ENCODE peak calls at places on chromosomes 2 and 18, in ten cellular contexts. Q, T, F, X, A, W, P, I, J and R are unnamed samples.

GRCh38 chr2:112048236-112048592 is 6.9 kb upstream of the TMEM87B start:
- DNase-seq in A (no peak), T (no peak), J (no peak), I (no peak), P (no peak), W (no peak), X (no peak), Q (no peak), F (no peak), R (no peak)

GRCh38 chr2:219018286-219018685 is 23.0 kb downstream of the CFAP65 start:
- DNase-seq in X (no peak), J (no peak), T (no peak), Q (no peak), A (no peak), P (no peak), I (no peak), F (no peak), W (no peak), R (no peak)

GRCh38 chr2:240815761-240816583 is 4.0 kb downstream of the KIF1A start:
- DNase-seq in Q (no peak), X (no peak), W (no peak), F (no peak), A (no peak), J (no peak), I (no peak), T (peak; percentile 11), P (no peak), R (no peak)

GRCh38 chr18:3806656-3807055 is 356.7 kb downstream of the TGIF1 start:
- DNase-seq in A (no peak), P (no peak), I (no peak), X (no peak), T (no peak), J (no peak), W (no peak), F (no peak), Q (no peak), R (no peak)

GRCh38 chr2:239587836-239588235 is 187.0 kb upstream of the HDAC4 start:
- DNase-seq in I (no peak), T (no peak), F (no peak), A (no peak), Q (no peak), J (no peak), X (no peak), P (no peak), W (no peak), R (no peak)

GRCh38 chr2:88233216-88233615 is 63.1 kb downstream of the THNSL2 start:
- DNase-seq in P (no peak), F (no peak), X (no peak), I (no peak), W (no peak), A (no peak), Q (no peak), T (no peak), J (no peak), R (no peak)

GRCh38 chr2:137467246-137467862 is 496.9 kb upstream of the HNMT start:
- DNase-seq in I (no peak), A (peak; percentile 67), P (peak; percentile 71), Q (peak; percentile 32), F (no peak), W (no peak), T (peak; percentile 28), X (no peak), J (peak; percentile 3), R (peak; percentile 43)

GRCh38 chr2:32824415-32824814 is 122.3 kb upstream of the LTBP1 start:
- DNase-seq in J (no peak), F (no peak), X (no peak), P (no peak), I (no peak), A (no peak), Q (no peak), T (no peak), W (no peak), R (no peak)

GRCh38 chr2:23388292-23388691 is 3.3 kb downstream of the KLHL29 start:
- DNase-seq in P (no peak), A (no peak), Q (no peak), F (no peak), J (no peak), W (no peak), T (no peak), I (no peak), X (no peak), R (no peak)

GRCh38 chr2:105443610-105444598 is 45.1 kb upstream of the FHL2 start:
- DNase-seq in W (no peak), T (no peak), I (no peak), Q (no peak), X (no peak), F (no peak), J (no peak), P (peak; percentile 30), A (peak; percentile 25), R (peak; percentile 17)

GRCh38 chr2:19244460-19245363 is 113.7 kb downstream of the OSR1 start:
- DNase-seq in F (no peak), A (no peak), J (no peak), P (peak; percentile 69), T (no peak), X (no peak), W (no peak), Q (peak; percentile 3), I (no peak), R (no peak)

GRCh38 chr2:100812141-100812540 is 7.8 kb upstream of the NPAS2 start:
- DNase-seq in J (no peak), F (no peak), P (no peak), Q (no peak), T (no peak), X (no peak), I (no peak), W (no peak), A (no peak), R (no peak)

GRCh38 chr2:43326116-43326825 is 99.9 kb upstream of the ZFP36L2 start:
- DNase-seq in A (no peak), W (no peak), I (no peak), P (peak; percentile 73), X (no peak), J (no peak), F (no peak), Q (no peak), T (no peak), R (no peak)

GRCh38 chr2:204024503-204024902 is 87.9 kb downstream of the ICOS start:
- DNase-seq in F (no peak), Q (peak; percentile 48), J (no peak), T (no peak), I (peak; percentile 19), X (no peak), P (peak; percentile 68), A (peak; percentile 63), W (no peak), R (peak; percentile 16)

GRCh38 chr2:16149349-16150243 is 209.2 kb downstream of the MYCN start:
- DNase-seq in P (no peak), J (no peak), A (no peak), X (no peak), Q (no peak), W (no peak), F (no peak), T (no peak), I (no peak), R (no peak)

GRCh38 chr2:162113771-162114168 is 38.3 kb downstream of the GCG start:
- DNase-seq in W (no peak), P (no peak), J (no peak), A (peak; percentile 59), F (no peak), I (no peak), X (no peak), T (peak; percentile 50), Q (peak; percentile 54), R (no peak)

GRCh38 chr18:26510337-26510736 is 38.0 kb downstream of the KCTD1 start:
- DNase-seq in T (no peak), X (no peak), P (no peak), Q (no peak), F (no peak), A (no peak), W (no peak), I (no peak), J (no peak), R (no peak)

GRCh38 chr2:147657086-147658000 is 187.5 kb upstream of the ACVR2A start:
- DNase-seq in A (no peak), P (no peak), T (no peak), F (no peak), I (no peak), W (no peak), J (no peak), Q (no peak), X (no peak), R (no peak)

GRCh38 chr2:30204281-30204680 is 27.1 kb upstream of the LBH start:
- DNase-seq in T (no peak), J (no peak), I (no peak), Q (no peak), X (no peak), A (no peak), P (no peak), F (no peak), W (no peak), R (no peak)

GRCh38 chr2:218788529-218789237 is 6.7 kb downstream of the CYP27A1 start:
- DNase-seq in Q (no peak), W (no peak), I (no peak), A (no peak), X (no peak), T (no peak), J (no peak), P (no peak), F (no peak), R (no peak)